ENCODE peak calls at places on chromosomes 5 and 9, in six cellular contexts. C is mesothelial cell of epicardium, X is HCT116, L is lower leg skin, G is frontal cortex, Z is neural crest cell. D is an unnamed sample.

GRCh38 chr5:132017738-132018625 is 6.5 kb upstream of the ACSL6 start:
- DNase-seq in C (no peak), X (no peak), L (no peak), G (no peak), Z (no peak), D (no peak)

GRCh38 chr5:138338411-138339085 is 482 bp downstream of the FAM53C start:
- DNase-seq in C (no peak), X (no peak), L (no peak), G (peak), Z (no peak), D (no peak)

GRCh38 chr5:154850255-154851062 is at the start of gene FAXDC2:
- DNase-seq in C (peak), X (no peak), L (peak), G (peak), Z (peak), D (peak)

GRCh38 chr5:140725799-140726471 is 25.7 kb downstream of the ZMAT2 start:
- DNase-seq in C (peak), X (peak), L (peak), G (no peak), Z (peak), D (no peak)

GRCh38 chr5:116640236-116640635 is 65.6 kb upstream of the SEMA6A start:
- DNase-seq in C (no peak), X (no peak), L (no peak), G (no peak), Z (no peak), D (no peak)

GRCh38 chr5:96146675-96147074 is 185.0 kb upstream of the ELL2 start:
- DNase-seq in C (no peak), X (peak), L (no peak), G (no peak), Z (no peak), D (peak)

GRCh38 chr5:16578474-16578883 is 38.3 kb downstream of the RETREG1 start:
- DNase-seq in C (no peak), X (no peak), L (no peak), G (no peak), Z (no peak), D (no peak)

GRCh38 chr5:145908206-145908945 is 28.0 kb upstream of the SH3RF2 start:
- DNase-seq in C (no peak), X (peak), L (no peak), G (no peak), Z (no peak), D (peak)

GRCh38 chr9:17793713-17794622 is 215.1 kb downstream of the SH3GL2 start:
- DNase-seq in C (no peak), X (peak), L (no peak), G (no peak), Z (no peak), D (peak)

GRCh38 chr9:14993891-14994554 is 83.8 kb upstream of the FREM1 start:
- DNase-seq in C (no peak), X (no peak), L (no peak), G (no peak), Z (no peak), D (no peak)

GRCh38 chr9:27572036-27572435 is 1.2 kb downstream of the C9orf72 start:
- DNase-seq in C (no peak), X (no peak), L (no peak), G (no peak), Z (no peak), D (no peak)

GRCh38 chr5:96228449-96228848 is 204.6 kb downstream of the PCSK1 start:
- DNase-seq in C (no peak), X (no peak), L (no peak), G (no peak), Z (no peak), D (no peak)

GRCh38 chr9:107931071-107931715 is 441.6 kb upstream of the KLF4 start:
- DNase-seq in C (no peak), X (no peak), L (no peak), G (no peak), Z (no peak), D (no peak)

GRCh38 chr9:36386396-36386795 is 13.7 kb downstream of the RNF38 start:
- DNase-seq in C (no peak), X (no peak), L (no peak), G (no peak), Z (no peak), D (no peak)

GRCh38 chr5:171387970-171388815 is 544 bp downstream of the NPM1 start:
- DNase-seq in C (peak), X (no peak), L (peak), G (peak), Z (peak), D (peak)

GRCh38 chr9:69527454-69527853 is 144.7 kb downstream of the APBA1 start:
- DNase-seq in C (no peak), X (no peak), L (no peak), G (no peak), Z (no peak), D (no peak)

GRCh38 chr5:112895682-112896081 is 26.3 kb downstream of the REEP5 start:
- DNase-seq in C (no peak), X (no peak), L (no peak), G (no peak), Z (no peak), D (peak)

GRCh38 chr5:127696688-127697087 is 6.5 kb upstream of the CCDC192 start:
- DNase-seq in C (no peak), X (no peak), L (no peak), G (no peak), Z (no peak), D (no peak)

GRCh38 chr9:36530224-36530623 is 42.5 kb upstream of the MELK start:
- DNase-seq in C (no peak), X (no peak), L (no peak), G (no peak), Z (no peak), D (no peak)

GRCh38 chr5:219492-219891 is 1.4 kb downstream of the SDHA start:
- DNase-seq in C (no peak), X (no peak), L (no peak), G (no peak), Z (no peak), D (no peak)

GRCh38 chr5:179272326-179273073 is 72.8 kb downstream of the ADAMTS2 start:
- DNase-seq in C (peak), X (no peak), L (no peak), G (no peak), Z (no peak), D (no peak)

GRCh38 chr9:115855458-115856133 is 298.0 kb upstream of the PAPPA start:
- DNase-seq in C (no peak), X (no peak), L (no peak), G (no peak), Z (no peak), D (no peak)

GRCh38 chr5:43432486-43433365 is 20.5 kb upstream of the CCL28 start:
- DNase-seq in C (no peak), X (peak), L (peak), G (peak), Z (no peak), D (peak)

D was measured in putamen.